ENCODE peak calls at places on chromosomes 7 and 10, in four cellular contexts. One of them, this sample, is unnamed.

GRCh38 chr10:43692051-43692825 is 43.6 kb upstream of the ZNF32 start:
- DNase-seq in fibroblast of lung: peak
- DNase-seq in psoas muscle: no peak
- DNase-seq in AG04450: no peak
- DNase-seq in this sample: no peak

GRCh38 chr10:125142946-125143345 is 17.4 kb downstream of the CTBP2 start:
- DNase-seq in AG04450: no peak
- DNase-seq in psoas muscle: no peak
- DNase-seq in fibroblast of lung: no peak
- DNase-seq in this sample: no peak

GRCh38 chr10:76333331-76333730 is 901.9 kb downstream of the LRMDA start:
- DNase-seq in fibroblast of lung: no peak
- DNase-seq in psoas muscle: no peak
- DNase-seq in AG04450: no peak
- DNase-seq in this sample: no peak

GRCh38 chr7:99766484-99767099 is 17.4 kb downstream of the CYP3A4 start:
- DNase-seq in fibroblast of lung: peak
- DNase-seq in AG04450: no peak
- DNase-seq in psoas muscle: no peak
- DNase-seq in this sample: no peak

GRCh38 chr10:110870823-110871235 is 899 bp upstream of the PDCD4 start:
- DNase-seq in psoas muscle: peak
- DNase-seq in AG04450: no peak
- DNase-seq in fibroblast of lung: no peak
- DNase-seq in this sample: no peak

GRCh38 chr10:48789861-48790739 is 105.4 kb downstream of the WDFY4 start:
- DNase-seq in AG04450: no peak
- DNase-seq in psoas muscle: no peak
- DNase-seq in fibroblast of lung: no peak
- DNase-seq in this sample: no peak

GRCh38 chr7:47104206-47104549 is 477.7 kb downstream of the TNS3 start:
- DNase-seq in fibroblast of lung: no peak
- DNase-seq in psoas muscle: no peak
- DNase-seq in AG04450: no peak
- DNase-seq in this sample: no peak

GRCh38 chr7:136064098-136064497 is 86.9 kb upstream of the MTPN start:
- DNase-seq in fibroblast of lung: no peak
- DNase-seq in psoas muscle: no peak
- DNase-seq in AG04450: no peak
- DNase-seq in this sample: no peak

GRCh38 chr10:30691601-30692015 is 62.1 kb upstream of the LYZL2 start:
- DNase-seq in AG04450: no peak
- DNase-seq in fibroblast of lung: peak
- DNase-seq in psoas muscle: no peak
- DNase-seq in this sample: no peak

GRCh38 chr7:52938455-52939133 is 96.8 kb upstream of the POM121L12 start:
- DNase-seq in fibroblast of lung: no peak
- DNase-seq in AG04450: no peak
- DNase-seq in psoas muscle: no peak
- DNase-seq in this sample: no peak

GRCh38 chr7:123994449-123994848 is 38.4 kb downstream of the TMEM229A start:
- DNase-seq in fibroblast of lung: no peak
- DNase-seq in psoas muscle: no peak
- DNase-seq in AG04450: no peak
- DNase-seq in this sample: no peak

GRCh38 chr7:47638679-47639306 is 56.9 kb upstream of the TNS3 start:
- DNase-seq in fibroblast of lung: peak
- DNase-seq in AG04450: no peak
- DNase-seq in psoas muscle: no peak
- DNase-seq in this sample: no peak

GRCh38 chr10:92880233-92880861 is 32.0 kb downstream of the EXOC6 start:
- DNase-seq in AG04450: peak
- DNase-seq in fibroblast of lung: peak
- DNase-seq in psoas muscle: no peak
- DNase-seq in this sample: no peak

GRCh38 chr10:31347705-31348104 is 28.7 kb downstream of the ZEB1 start:
- DNase-seq in AG04450: no peak
- DNase-seq in psoas muscle: no peak
- DNase-seq in fibroblast of lung: no peak
- DNase-seq in this sample: no peak

GRCh38 chr7:50369408-50370026 is 65.0 kb downstream of the IKZF1 start:
- DNase-seq in psoas muscle: no peak
- DNase-seq in AG04450: no peak
- DNase-seq in fibroblast of lung: no peak
- DNase-seq in this sample: no peak

GRCh38 chr7:26620352-26620751 is 244.0 kb downstream of the SKAP2 start:
- DNase-seq in AG04450: no peak
- DNase-seq in psoas muscle: no peak
- DNase-seq in fibroblast of lung: no peak
- DNase-seq in this sample: no peak

GRCh38 chr7:7764515-7765138 is 46.2 kb upstream of the RPA3 start:
- DNase-seq in psoas muscle: no peak
- DNase-seq in fibroblast of lung: no peak
- DNase-seq in AG04450: no peak
- DNase-seq in this sample: no peak

GRCh38 chr7:10798044-10798443 is 175.6 kb upstream of the PHF14 start:
- DNase-seq in psoas muscle: no peak
- DNase-seq in AG04450: no peak
- DNase-seq in fibroblast of lung: peak
- DNase-seq in this sample: no peak

GRCh38 chr10:30502266-30503058 is 68.5 kb downstream of the MAP3K8 start:
- DNase-seq in psoas muscle: no peak
- DNase-seq in fibroblast of lung: peak
- DNase-seq in AG04450: no peak
- DNase-seq in this sample: no peak

GRCh38 chr10:31381766-31382316 is 62.8 kb downstream of the ZEB1 start:
- DNase-seq in AG04450: no peak
- DNase-seq in psoas muscle: no peak
- DNase-seq in fibroblast of lung: peak
- DNase-seq in this sample: no peak

GRCh38 chr7:55365103-55365679 is at the start of gene LANCL2:
- DNase-seq in fibroblast of lung: peak
- DNase-seq in AG04450: no peak
- DNase-seq in psoas muscle: no peak
- DNase-seq in this sample: no peak

GRCh38 chr10:110822708-110823291 is 48.9 kb upstream of the PDCD4 start:
- DNase-seq in AG04450: no peak
- DNase-seq in fibroblast of lung: no peak
- DNase-seq in psoas muscle: no peak
- DNase-seq in this sample: no peak

GRCh38 chr7:110944966-110945644 is 145.8 kb upstream of the LRRN3 start:
- DNase-seq in psoas muscle: no peak
- DNase-seq in AG04450: no peak
- DNase-seq in fibroblast of lung: peak
- DNase-seq in this sample: no peak

GRCh38 chr7:8005279-8005678 is 36.7 kb downstream of the GLCCI1 start:
- DNase-seq in fibroblast of lung: no peak
- DNase-seq in AG04450: no peak
- DNase-seq in psoas muscle: no peak
- DNase-seq in this sample: no peak

GRCh38 chr10:61135276-61135721 is 191.3 kb upstream of the RHOBTB1 start:
- DNase-seq in AG04450: no peak
- DNase-seq in psoas muscle: no peak
- DNase-seq in fibroblast of lung: no peak
- DNase-seq in this sample: no peak

GRCh38 chr10:104351067-104351681 is 2.5 kb upstream of the CFAP58 start:
- DNase-seq in fibroblast of lung: peak
- DNase-seq in AG04450: no peak
- DNase-seq in psoas muscle: no peak
- DNase-seq in this sample: no peak

GRCh38 chr10:79980711-79981110 is 31.8 kb upstream of the SFTPD start:
- DNase-seq in AG04450: no peak
- DNase-seq in psoas muscle: no peak
- DNase-seq in fibroblast of lung: no peak
- DNase-seq in this sample: no peak

GRCh38 chr10:119306514-119306951 is 99.2 kb downstream of the GRK5 start:
- DNase-seq in psoas muscle: peak
- DNase-seq in AG04450: no peak
- DNase-seq in fibroblast of lung: peak
- DNase-seq in this sample: no peak

GRCh38 chr7:88338521-88338920 is 31.8 kb upstream of the STEAP4 start:
- DNase-seq in psoas muscle: no peak
- DNase-seq in AG04450: no peak
- DNase-seq in fibroblast of lung: no peak
- DNase-seq in this sample: no peak

GRCh38 chr10:71063431-71063830 is 148.9 kb upstream of the UNC5B start:
- DNase-seq in AG04450: no peak
- DNase-seq in psoas muscle: no peak
- DNase-seq in fibroblast of lung: no peak
- DNase-seq in this sample: peak

GRCh38 chr10:97931041-97931440 is 81.4 kb downstream of the GOLGA7B start:
- DNase-seq in AG04450: no peak
- DNase-seq in fibroblast of lung: no peak
- DNase-seq in psoas muscle: no peak
- DNase-seq in this sample: no peak

GRCh38 chr7:74417419-74417971 is 36.2 kb upstream of the GTF2IRD1 start:
- DNase-seq in fibroblast of lung: peak
- DNase-seq in AG04450: no peak
- DNase-seq in psoas muscle: peak
- DNase-seq in this sample: peak

GRCh38 chr10:62454696-62455451 is 80.7 kb downstream of the ZNF365 start:
- DNase-seq in fibroblast of lung: peak
- DNase-seq in psoas muscle: peak
- DNase-seq in AG04450: no peak
- DNase-seq in this sample: no peak

GRCh38 chr7:1691096-1691495 is 21.0 kb downstream of the ELFN1 start:
- DNase-seq in psoas muscle: peak
- DNase-seq in fibroblast of lung: no peak
- DNase-seq in AG04450: no peak
- DNase-seq in this sample: peak

GRCh38 chr7:39622609-39623311 is 612 bp upstream of the RALA start:
- DNase-seq in psoas muscle: no peak
- DNase-seq in AG04450: no peak
- DNase-seq in fibroblast of lung: peak
- DNase-seq in this sample: no peak

GRCh38 chr7:101410743-101411476 is 48.2 kb downstream of the COL26A1 start:
- DNase-seq in AG04450: no peak
- DNase-seq in psoas muscle: no peak
- DNase-seq in fibroblast of lung: no peak
- DNase-seq in this sample: peak

GRCh38 chr7:4399121-4399520 is 283.0 kb upstream of the FOXK1 start:
- DNase-seq in AG04450: no peak
- DNase-seq in fibroblast of lung: no peak
- DNase-seq in psoas muscle: no peak
- DNase-seq in this sample: no peak

GRCh38 chr7:90574136-90574819 is 21.8 kb upstream of the CDK14 start:
- DNase-seq in fibroblast of lung: peak
- DNase-seq in psoas muscle: no peak
- DNase-seq in AG04450: no peak
- DNase-seq in this sample: no peak

GRCh38 chr7:42911482-42912447 is at the start of gene C7orf25:
- DNase-seq in psoas muscle: peak
- DNase-seq in fibroblast of lung: peak
- DNase-seq in AG04450: peak
- DNase-seq in this sample: peak
- TF ChIP-seq CTCF in psoas muscle: peak
- TF ChIP-seq CTCF in fibroblast of lung: no peak
- TF ChIP-seq CTCF in AG04450: no peak
- TF ChIP-seq CTCF in this sample: no peak

GRCh38 chr7:159117366-159118219 is 27.1 kb downstream of the VIPR2 start:
- DNase-seq in fibroblast of lung: no peak
- DNase-seq in psoas muscle: peak
- DNase-seq in AG04450: no peak
- DNase-seq in this sample: no peak
- TF ChIP-seq CTCF in fibroblast of lung: no peak
- TF ChIP-seq CTCF in psoas muscle: no peak
- TF ChIP-seq CTCF in AG04450: no peak
- TF ChIP-seq CTCF in this sample: no peak

DNA sequence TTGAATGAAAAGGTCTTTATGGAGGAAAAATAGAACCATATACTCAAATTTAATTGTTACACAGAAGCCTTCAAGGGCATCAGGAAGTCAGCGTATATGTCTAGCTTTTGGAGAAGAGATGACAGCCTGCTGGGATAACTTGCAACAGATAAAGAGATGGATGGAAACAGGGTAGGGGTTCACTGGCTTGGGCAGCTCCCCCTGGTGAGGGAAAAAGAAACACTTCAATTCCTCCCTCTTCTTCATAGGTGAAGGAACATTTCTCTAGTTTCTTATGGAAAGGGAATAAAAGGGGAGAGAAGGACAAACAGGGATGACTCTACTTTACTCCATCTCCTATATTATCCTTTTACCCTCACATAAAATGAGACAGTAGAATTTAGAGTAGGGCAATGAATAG is 635.7 kb downstream of the PHTF2 start:
- DNase-seq in psoas muscle: no peak
- DNase-seq in AG04450: no peak
- DNase-seq in fibroblast of lung: no peak
- DNase-seq in this sample: no peak
- TF ChIP-seq CTCF in psoas muscle: no peak
- TF ChIP-seq CTCF in AG04450: peak
- TF ChIP-seq CTCF in fibroblast of lung: no peak
- TF ChIP-seq CTCF in this sample: no peak

DNA sequence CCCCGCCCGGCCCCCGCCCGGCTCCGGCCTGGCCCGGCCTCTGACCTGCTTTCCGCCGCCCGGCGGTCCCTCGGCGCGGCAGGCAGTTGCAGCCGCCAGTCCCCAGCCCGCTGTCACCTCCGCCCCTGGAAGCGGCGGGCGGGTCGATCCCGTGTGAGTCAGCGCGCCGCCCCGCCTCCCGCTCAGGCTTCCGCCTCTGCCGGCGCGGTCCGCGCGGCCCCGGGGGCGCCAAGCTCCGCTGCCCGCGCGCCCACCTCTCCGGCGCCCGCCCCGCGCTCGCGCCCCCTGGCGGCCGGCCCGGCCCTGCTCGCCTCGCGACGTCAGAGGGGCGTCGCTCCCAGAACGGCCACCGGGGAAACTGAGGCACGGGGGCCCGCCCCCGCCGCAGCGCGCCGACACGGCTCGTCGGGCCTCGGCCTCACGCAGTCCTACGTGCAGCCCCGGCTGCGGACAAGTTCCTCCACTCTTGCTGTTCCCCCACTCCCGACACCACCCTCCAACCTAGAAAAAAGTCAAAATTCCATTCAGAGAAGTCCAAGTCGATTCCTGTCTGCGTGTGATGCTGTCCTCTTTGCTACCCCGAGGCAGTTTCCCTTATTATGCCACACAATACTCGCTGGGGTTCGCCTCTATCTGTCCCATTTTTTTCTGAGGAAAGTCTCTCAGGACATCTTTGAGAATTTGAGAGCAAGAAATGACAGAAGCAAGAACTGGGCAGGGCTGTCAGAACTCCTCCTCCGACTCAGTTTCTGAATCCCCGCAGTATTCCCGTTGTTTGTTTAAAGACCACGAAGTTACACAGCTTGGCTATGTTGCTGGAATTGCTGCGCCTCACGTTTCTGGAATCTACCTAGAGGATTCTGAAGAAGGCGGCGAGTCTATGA is at the start of gene DNMBP:
- DNase-seq in psoas muscle: peak
- DNase-seq in fibroblast of lung: peak
- DNase-seq in AG04450: no peak
- DNase-seq in this sample: peak
- TF ChIP-seq CTCF in psoas muscle: peak
- TF ChIP-seq CTCF in fibroblast of lung: peak
- TF ChIP-seq CTCF in AG04450: no peak
- TF ChIP-seq CTCF in this sample: peak

This sample was measured in left lung.